ENCODE peak calls at places on chromosomes 2 and 18, in five cellular contexts. Q is BJ; K is astrocyte; R is HepG2; G is CD8-positive, alpha-beta T cell. H is an unnamed sample.

GRCh38 chr18:33107511-33107910 is 333.0 kb downstream of the CCDC178 start:
- DNase-seq in Q (no peak), K (no peak), R (no peak), G (no peak), H (no peak)

GRCh38 chr2:70931376-70932000 is 4.2 kb upstream of the ATP6V1B1 start:
- DNase-seq in Q (no peak), K (no peak), R (no peak), G (peak), H (no peak)

GRCh38 chr2:179720173-179720772 is 141.1 kb downstream of the ZNF385B start:
- DNase-seq in Q (no peak), K (no peak), R (no peak), G (no peak), H (no peak)

GRCh38 chr2:122736279-122736678 is 980.8 kb downstream of the TSN start:
- DNase-seq in Q (no peak), K (peak), R (no peak), G (no peak), H (no peak)

GRCh38 chr18:10727477-10727876 is 201.7 kb downstream of the NAPG start:
- DNase-seq in Q (no peak), K (no peak), R (no peak), G (no peak), H (peak)

GRCh38 chr2:28710545-28710944 is 41.1 kb upstream of the PPP1CB start:
- DNase-seq in Q (no peak), K (no peak), R (no peak), G (no peak), H (no peak)

GRCh38 chr18:57446322-57446721 is 11.1 kb downstream of the ONECUT2 start:
- DNase-seq in Q (no peak), K (no peak), R (peak), G (no peak), H (no peak)

GRCh38 chr2:30310955-30311354 is 79.6 kb downstream of the LBH start:
- DNase-seq in Q (no peak), K (no peak), R (no peak), G (no peak), H (no peak)

GRCh38 chr18:7164610-7165009 is 47.0 kb upstream of the LAMA1 start:
- DNase-seq in Q (no peak), K (no peak), R (no peak), G (no peak), H (no peak)

GRCh38 chr2:174951746-174952145 is 53.4 kb downstream of the CHN1 start:
- DNase-seq in Q (peak), K (peak), R (no peak), G (no peak), H (peak)

GRCh38 chr2:136207030-136207623 is 89.2 kb upstream of the CXCR4 start:
- DNase-seq in Q (no peak), K (no peak), R (no peak), G (no peak), H (no peak)

GRCh38 chr2:36597532-36598377 is at the start of gene FEZ2:
- DNase-seq in Q (no peak), K (peak), R (peak), G (peak), H (peak)

GRCh38 chr2:191707542-191707941 is 29.6 kb downstream of the NABP1 start:
- DNase-seq in Q (no peak), K (no peak), R (no peak), G (no peak), H (no peak)

GRCh38 chr2:28979041-28979440 is 2.1 kb upstream of the TOGARAM2 start:
- DNase-seq in Q (no peak), K (no peak), R (no peak), G (no peak), H (no peak)

GRCh38 chr18:39604836-39605235 is 2039.2 kb upstream of the CELF4 start:
- DNase-seq in Q (no peak), K (peak), R (no peak), G (no peak), H (peak)

GRCh38 chr18:40962784-40963183 is 992.2 kb upstream of the PIK3C3 start:
- DNase-seq in Q (no peak), K (peak), R (no peak), G (no peak), H (no peak)

GRCh38 chr18:44917184-44917864 is 236.6 kb downstream of the SETBP1 start:
- DNase-seq in Q (no peak), K (no peak), R (no peak), G (no peak), H (peak)

GRCh38 chr2:175817200-175817599 is 184.9 kb downstream of the LNPK start:
- DNase-seq in Q (no peak), K (no peak), R (no peak), G (no peak), H (no peak)

DNA sequence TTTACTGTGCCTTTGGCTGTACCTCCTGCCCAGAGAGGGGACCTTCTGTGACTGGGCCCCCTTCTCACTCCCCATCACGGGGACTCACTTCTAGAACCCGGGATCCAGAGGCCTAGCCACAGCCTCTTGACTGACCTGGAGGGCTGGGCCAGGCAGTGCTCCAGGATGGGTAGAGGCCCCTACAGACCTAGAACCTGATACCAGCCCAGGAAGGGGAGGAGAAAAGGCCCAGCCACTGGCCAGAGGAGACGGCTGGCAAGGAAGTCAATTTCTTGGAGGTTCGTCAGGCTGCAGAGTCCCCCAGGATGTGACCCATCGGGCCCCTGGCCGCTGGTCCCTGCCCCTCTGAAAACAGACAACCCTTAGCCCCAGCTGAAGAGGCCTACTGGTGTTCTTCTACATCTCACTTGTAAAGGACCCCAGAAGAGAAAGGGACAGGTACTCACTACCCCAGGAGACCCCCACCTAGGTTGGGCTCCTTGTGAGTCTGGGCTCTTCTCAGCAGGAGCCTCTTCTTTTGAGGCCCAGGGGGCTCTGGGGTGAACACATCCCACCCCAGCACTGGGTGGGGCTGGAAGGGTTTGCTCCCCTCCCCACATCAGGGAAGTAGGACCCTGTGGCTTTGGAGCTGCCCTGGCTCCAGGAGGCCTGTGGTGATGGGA is 86.0 kb downstream of the STPG4 start:
- DNase-seq in Q (no peak), K (no peak), R (no peak), G (no peak), H (no peak)
- TF ChIP-seq CTCF in Q (no peak), K (no peak), R (no peak), G (no peak), H (no peak)

GRCh38 chr2:42192642-42193566 is 23.8 kb downstream of the EML4 start:
- DNase-seq in Q (no peak), K (no peak), R (no peak), G (no peak), H (no peak)
- H3K4me3 ChIP-seq in Q (no peak), K (no peak), R (peak), G (no peak), H (no peak)

GRCh38 chr2:235170536-235171510 is 219.0 kb downstream of the SH3BP4 start:
- DNase-seq in Q (peak), K (peak), R (no peak), G (no peak), H (peak)
- TF ChIP-seq CTCF in Q (peak), K (peak), R (no peak), G (no peak), H (peak)

GRCh38 chr18:9506046-9506792 is 30.9 kb downstream of the RALBP1 start:
- DNase-seq in Q (no peak), K (peak), R (no peak), G (no peak), H (peak)
- H3K4me3 ChIP-seq in Q (no peak), K (no peak), R (no peak), G (no peak), H (no peak)

GRCh38 chr2:134692461-134692860 is 26.3 kb downstream of the TMEM163 start:
- DNase-seq in Q (no peak), K (no peak), R (no peak), G (no peak), H (no peak)
- TF ChIP-seq CTCF in Q (no peak), K (no peak), R (peak), G (peak), H (no peak)

GRCh38 chr2:64914735-64915509 is 74.3 kb upstream of the SLC1A4 start:
- DNase-seq in Q (no peak), K (peak), R (no peak), G (no peak), H (peak)
- H3K4me3 ChIP-seq in Q (no peak), K (no peak), R (no peak), G (no peak), H (no peak)

GRCh38 chr2:197147942-197148341 is 162.6 kb downstream of the ANKRD44 start:
- DNase-seq in Q (no peak), K (no peak), R (no peak), G (no peak), H (no peak)
- TF ChIP-seq CTCF in Q (no peak), K (no peak), R (no peak), G (no peak), H (no peak)

GRCh38 chr2:209344349-209344748 is 79.5 kb upstream of the MAP2 start:
- DNase-seq in Q (no peak), K (no peak), R (no peak), G (no peak), H (no peak)
- H3K4me3 ChIP-seq in Q (no peak), K (no peak), R (no peak), G (no peak), H (no peak)

GRCh38 chr2:42859801-42860200 is 67.4 kb upstream of the HAAO start:
- DNase-seq in Q (no peak), K (peak), R (no peak), G (no peak), H (peak)

GRCh38 chr2:42858140-42859005 is 66.0 kb upstream of the HAAO start:
- DNase-seq in Q (no peak), K (no peak), R (no peak), G (no peak), H (no peak)

GRCh38 chr2:42856891-42857632 is 64.7 kb upstream of the HAAO start:
- DNase-seq in Q (no peak), K (no peak), R (no peak), G (no peak), H (no peak)

GRCh38 chr2:42860518-42861094 is 68.2 kb upstream of the HAAO start:
- DNase-seq in Q (no peak), K (no peak), R (no peak), G (no peak), H (no peak)

DNA sequence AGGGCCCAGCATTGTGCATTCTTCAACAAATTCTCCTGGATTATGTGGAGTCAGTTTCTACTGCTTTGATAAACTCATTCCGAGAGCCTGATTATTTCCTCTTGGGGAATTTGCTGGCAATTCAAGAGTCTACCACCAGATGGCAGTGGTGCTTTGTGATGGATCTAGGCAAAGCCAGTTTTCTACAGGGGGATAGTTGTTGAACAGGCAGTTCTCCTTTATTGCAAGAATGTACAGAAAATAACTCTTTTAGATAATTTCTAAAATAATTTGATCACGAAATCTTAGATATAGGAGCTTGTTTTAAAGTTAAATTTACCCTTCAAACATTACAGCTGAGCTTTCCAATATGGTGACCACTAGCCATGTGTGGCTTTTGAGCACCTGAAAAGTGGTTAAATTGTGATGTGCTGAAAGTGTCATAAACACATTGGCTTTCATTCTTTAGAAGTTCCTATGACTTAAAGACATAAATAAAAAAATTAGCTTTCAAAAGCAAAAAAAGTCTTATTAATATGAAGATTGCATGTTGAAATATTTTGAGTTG is 66.7 kb upstream of the HAAO start:
- DNase-seq in Q (no peak), K (peak), R (peak), G (peak), H (peak)
- TF ChIP-seq CTCF in Q (peak), K (peak), R (peak), G (peak), H (peak)

GRCh38 chr2:231615058-231615671 is 22.5 kb downstream of the TEX44 start:
- DNase-seq in Q (no peak), K (no peak), R (no peak), G (no peak), H (no peak)
- H3K4me3 ChIP-seq in Q (peak), K (peak), R (no peak), G (peak), H (no peak)

H was measured in fibroblast of the aortic adventitia.